ENCODE peak calls at places on chromosomes 5 and 9, in four cellular contexts. U is RWPE1; M is AG04450; S is activated naive CD8-positive, alpha-beta T cell treated with anti-CD3 and anti-CD28 coated beads, Interleukin-2, amount 50 U/mL, for 24 hours. B is an unnamed sample.

GRCh38 chr5:60945760-60946253 is 802 bp downstream of the NDUFAF2 start:
- DNase-seq in U (peak; percentile 60), M (peak; percentile 10), S (peak; percentile 39), B (peak; percentile 33)

GRCh38 chr5:123035320-123035949 is 1.1 kb downstream of the PPIC start:
- DNase-seq in U (peak; percentile 59), M (no peak), S (peak; percentile 5), B (peak; percentile 72)

GRCh38 chr9:2872307-2872940 is 28.5 kb upstream of the PUM3 start:
- DNase-seq in U (no peak), M (no peak), S (no peak), B (peak; percentile 52)

GRCh38 chr9:96048116-96048953 is 172.8 kb downstream of the ERCC6L2 start:
- DNase-seq in U (no peak), M (no peak), S (peak; percentile 48), B (peak; percentile 56)

GRCh38 chr5:159765034-159765433 is 151.2 kb upstream of the ADRA1B start:
- DNase-seq in U (no peak), M (no peak), S (no peak), B (no peak)

GRCh38 chr9:91241909-91242308 is 119.8 kb downstream of the AUH start:
- DNase-seq in U (no peak), M (no peak), S (no peak), B (no peak)

GRCh38 chr9:127163409-127163808 is 41.0 kb upstream of the ANGPTL2 start:
- DNase-seq in U (peak; percentile 36), M (no peak), S (no peak), B (no peak)

GRCh38 chr9:93614830-93615468 is 38.6 kb downstream of the PHF2 start:
- DNase-seq in U (no peak), M (no peak), S (no peak), B (no peak)

GRCh38 chr5:39761199-39761580 is 336.4 kb upstream of the DAB2 start:
- DNase-seq in U (no peak), M (no peak), S (no peak), B (no peak)

GRCh38 chr9:78811562-78812276 is 514.8 kb downstream of the PSAT1 start:
- DNase-seq in U (peak; percentile 63), M (no peak), S (no peak), B (peak; percentile 8)

GRCh38 chr5:139646111-139646510 is 2.0 kb upstream of the CXXC5 start:
- DNase-seq in U (no peak), M (no peak), S (no peak), B (no peak)

GRCh38 chr9:19551124-19551929 is 142.5 kb downstream of the ACER2 start:
- DNase-seq in U (no peak), M (no peak), S (peak; percentile 1), B (peak; percentile 26)

GRCh38 chr5:36734422-36734821 is 128.0 kb downstream of the SLC1A3 start:
- DNase-seq in U (peak; percentile 39), M (no peak), S (no peak), B (no peak)

GRCh38 chr5:81180780-81181179 is 52.3 kb upstream of the CKMT2 start:
- DNase-seq in U (no peak), M (no peak), S (no peak), B (no peak)

GRCh38 chr5:6583049-6583880 is 49.6 kb downstream of the NSUN2 start:
- DNase-seq in U (no peak), M (no peak), S (peak; percentile 25), B (peak; percentile 95)

GRCh38 chr9:34603610-34604231 is 8.2 kb downstream of the RPP25L start:
- DNase-seq in U (peak; percentile 87), M (peak; percentile 29), S (peak; percentile 85), B (peak; percentile 90)

GRCh38 chr5:32444946-32445758 is 612 bp upstream of the ZFR start:
- DNase-seq in U (no peak), M (no peak), S (no peak), B (no peak)

GRCh38 chr9:105146677-105147076 is 97.8 kb upstream of the SLC44A1 start:
- DNase-seq in U (no peak), M (no peak), S (no peak), B (no peak)